ENCODE peak calls at places on chromosomes 7 and 10, in five cellular contexts. S is right lobe of liver, H is foreskin fibroblast, K is epithelial cell of esophagus, F is thyroid gland. P is an unnamed sample.

GRCh38 chr10:633279-634245 is 55.9 kb downstream of the DIP2C start:
- DNase-seq in S (peak), H (no peak), K (no peak), F (peak), P (peak)

GRCh38 chr7:130831817-130832481 is 97.9 kb upstream of the KLF14 start:
- DNase-seq in S (no peak), H (no peak), K (peak), F (no peak), P (no peak)

GRCh38 chr10:129922598-129923123 is 41.4 kb downstream of the EBF3 start:
- DNase-seq in S (no peak), H (no peak), K (no peak), F (no peak), P (peak)

GRCh38 chr10:34010891-34011290 is 676.4 kb upstream of the NRP1 start:
- DNase-seq in S (no peak), H (peak), K (peak), F (no peak), P (no peak)

GRCh38 chr7:116512524-116513188 is 12.2 kb upstream of the CAV1 start:
- DNase-seq in S (no peak), H (no peak), K (peak), F (no peak), P (no peak)

GRCh38 chr7:140525741-140526140 is 46.4 kb upstream of the MKRN1 start:
- DNase-seq in S (no peak), H (no peak), K (peak), F (no peak), P (no peak)

GRCh38 chr7:81669476-81670105 is 100.3 kb downstream of the HGF start:
- DNase-seq in S (no peak), H (no peak), K (peak), F (no peak), P (peak)

GRCh38 chr10:17138450-17139062 is 8.9 kb upstream of the CUBN start:
- DNase-seq in S (no peak), H (no peak), K (no peak), F (no peak), P (no peak)

GRCh38 chr7:83814480-83814879 is 165.5 kb upstream of the SEMA3E start:
- DNase-seq in S (no peak), H (no peak), K (no peak), F (no peak), P (no peak)

GRCh38 chr7:1661461-1661860 is 8.6 kb upstream of the ELFN1 start:
- DNase-seq in S (no peak), H (no peak), K (no peak), F (no peak), P (no peak)

GRCh38 chr10:111077715-111078504 is 1.1 kb downstream of the ADRA2A start:
- DNase-seq in S (no peak), H (no peak), K (peak), F (peak), P (no peak)

GRCh38 chr7:140375808-140376730 is 22.3 kb downstream of the SLC37A3 start:
- DNase-seq in S (no peak), H (no peak), K (no peak), F (no peak), P (no peak)

GRCh38 chr7:36217211-36217960 is 64.3 kb downstream of the EEPD1 start:
- DNase-seq in S (no peak), H (no peak), K (no peak), F (no peak), P (no peak)

GRCh38 chr7:128737867-128738390 is 1.2 kb upstream of the CALU start:
- DNase-seq in S (no peak), H (peak), K (peak), F (no peak), P (no peak)

GRCh38 chr7:107692501-107692900 is 31.9 kb downstream of the SLC26A4 start:
- DNase-seq in S (no peak), H (no peak), K (no peak), F (no peak), P (no peak)

GRCh38 chr10:21523557-21524008 is 1.9 kb downstream of the SKIDA1 start:
- DNase-seq in S (no peak), H (no peak), K (no peak), F (peak), P (no peak)

GRCh38 chr7:37732253-37732652 is 48.7 kb downstream of the GPR141 start:
- DNase-seq in S (no peak), H (no peak), K (peak), F (peak), P (peak)

GRCh38 chr10:103659674-103660363 is 166.3 kb downstream of the NEURL1 start:
- DNase-seq in S (peak), H (peak), K (no peak), F (peak), P (no peak)
- TF ChIP-seq CTCF in S (no peak), H (peak), K (peak), F (no peak), P (no peak)

GRCh38 chr7:122402235-122402634 is 97.7 kb upstream of the FEZF1 start:
- DNase-seq in S (no peak), H (no peak), K (no peak), F (no peak), P (peak)
- TF ChIP-seq CTCF in S (no peak), H (no peak), K (no peak), F (no peak), P (no peak)

GRCh38 chr10:47299989-47300931 is at the start of gene GDF10:
- DNase-seq in S (peak), H (no peak), K (no peak), F (peak), P (peak)
- TF ChIP-seq CTCF in S (no peak), H (no peak), K (no peak), F (no peak), P (peak)

GRCh38 chr10:42827201-42827600 is 44.6 kb downstream of the BMS1 start:
- DNase-seq in S (no peak), H (no peak), K (no peak), F (no peak), P (peak)
- TF ChIP-seq CTCF in S (no peak), H (no peak), K (peak), F (no peak), P (peak)